ENCODE peak calls at places on chromosomes 13 and 19, in six cellular contexts. T, B, H, A, X and I are unnamed samples.
A peak's percentile ranks its signal among the peaks of the same experiment; 100 is the strongest.

GRCh38 chr19:35290381-35291135 is 1.4 kb upstream of the MAG start:
- DNase-seq in T (no peak), B (no peak), H (no peak), A (no peak), X (no peak), I (no peak)

GRCh38 chr13:111213964-111214726 is 99.0 kb downstream of the ARHGEF7 start:
- DNase-seq in T (no peak), B (no peak), H (no peak), A (peak; percentile 41), X (no peak), I (no peak)

GRCh38 chr19:42471554-42472249 is 29.0 kb upstream of the CXCL17 start:
- DNase-seq in T (no peak), B (no peak), H (no peak), A (peak; percentile 60), X (peak; percentile 68), I (no peak)

GRCh38 chr19:12636631-12637030 is 25.9 kb downstream of the ZNF791 start:
- DNase-seq in T (no peak), B (no peak), H (no peak), A (no peak), X (no peak), I (no peak)

GRCh38 chr13:75226755-75227435 is 255.1 kb downstream of the TBC1D4 start:
- DNase-seq in T (no peak), B (no peak), H (peak; percentile 87), A (no peak), X (peak; percentile 92), I (no peak)

GRCh38 chr13:80921556-80921955 is 580.6 kb upstream of the SPRY2 start:
- DNase-seq in T (no peak), B (no peak), H (peak; percentile 54), A (no peak), X (peak; percentile 3), I (no peak)

GRCh38 chr19:23896912-23897311 is 17.8 kb upstream of the ZNF726 start:
- DNase-seq in T (no peak), B (no peak), H (no peak), A (no peak), X (no peak), I (no peak)

GRCh38 chr13:103852036-103852435 is 785.8 kb upstream of the SLC10A2 start:
- DNase-seq in T (no peak), B (no peak), H (no peak), A (no peak), X (no peak), I (peak; percentile 45)

GRCh38 chr19:46495789-46496099 is at the start of gene PNMA8B:
- DNase-seq in T (no peak), B (peak; percentile 92), H (peak; percentile 61), A (peak; percentile 98), X (no peak), I (peak; percentile 97)

GRCh38 chr13:31775686-31776085 is 36.4 kb downstream of the RXFP2 start:
- DNase-seq in T (no peak), B (no peak), H (peak; percentile 87), A (no peak), X (no peak), I (no peak)

GRCh38 chr19:33290082-33290815 is 12.1 kb downstream of the CEBPA start:
- DNase-seq in T (no peak), B (no peak), H (no peak), A (no peak), X (no peak), I (no peak)

GRCh38 chr13:33849211-33849610 is 31.3 kb downstream of the RFC3 start:
- DNase-seq in T (no peak), B (no peak), H (no peak), A (no peak), X (no peak), I (no peak)

GRCh38 chr19:27736225-27736624 is 1476.7 kb downstream of the UQCRFS1 start:
- DNase-seq in T (no peak), B (no peak), H (no peak), A (no peak), X (no peak), I (no peak)

GRCh38 chr13:25214371-25215252 is 42.5 kb upstream of the AMER2 start:
- DNase-seq in T (no peak), B (no peak), H (peak; percentile 22), A (peak; percentile 50), X (peak; percentile 27), I (no peak)

GRCh38 chr19:10552596-10553053 is 8.9 kb downstream of the ATG4D start:
- DNase-seq in T (no peak), B (no peak), H (peak; percentile 39), A (peak; percentile 82), X (peak; percentile 23), I (no peak)

GRCh38 chr13:98182153-98182552 is 5.1 kb upstream of the RNF113B start:
- DNase-seq in T (no peak), B (no peak), H (no peak), A (no peak), X (no peak), I (no peak)

GRCh38 chr13:29771247-29771646 is 79.2 kb downstream of the UBL3 start:
- DNase-seq in T (no peak), B (no peak), H (peak; percentile 53), A (peak; percentile 52), X (peak; percentile 45), I (no peak)

GRCh38 chr19:42193706-42194105 is 23.8 kb downstream of the DEDD2 start:
- DNase-seq in T (no peak), B (no peak), H (peak; percentile 84), A (no peak), X (no peak), I (no peak)

GRCh38 chr13:97266734-97267417 is 44.7 kb downstream of the MBNL2 start:
- DNase-seq in T (no peak), B (no peak), H (no peak), A (peak; percentile 36), X (no peak), I (no peak)

GRCh38 chr13:27259831-27260230 is 8.5 kb downstream of the RPL21 start:
- DNase-seq in T (no peak), B (no peak), H (no peak), A (no peak), X (no peak), I (no peak)

GRCh38 chr13:113584870-113585671 is 518 bp downstream of the TFDP1 start:
- DNase-seq in T (peak; percentile 68), B (no peak), H (no peak), A (peak; percentile 27), X (peak; percentile 16), I (peak; percentile 33)

GRCh38 chr13:51347099-51347498 is 7.6 kb downstream of the SERPINE3 start:
- DNase-seq in T (no peak), B (no peak), H (no peak), A (peak; percentile 52), X (no peak), I (no peak)

DNA sequence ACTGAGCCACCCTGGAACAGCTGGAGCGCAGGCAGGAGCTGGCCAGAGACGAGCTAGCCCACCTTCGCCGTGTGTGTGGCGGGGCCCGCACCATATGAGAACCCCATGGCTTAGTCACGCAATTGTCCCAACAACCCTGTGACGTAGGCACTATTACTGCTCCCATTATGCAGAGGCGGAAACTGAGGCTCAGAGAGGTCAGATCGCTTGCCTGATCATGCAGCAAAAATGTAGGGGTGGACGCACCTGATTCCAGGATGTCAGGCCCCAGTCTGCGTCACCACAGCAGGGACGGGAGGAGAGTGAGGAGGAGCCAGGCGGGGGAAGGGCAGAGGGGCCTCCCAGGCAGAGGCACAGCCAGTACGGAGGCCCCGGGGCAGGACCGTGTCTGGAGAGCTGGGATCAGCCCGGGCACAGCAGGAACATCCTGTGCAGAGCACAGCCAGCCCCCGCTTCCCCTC is 16.8 kb downstream of the PIP5K1C start:
- DNase-seq in T (peak; percentile 61), B (no peak), H (peak; percentile 56), A (peak; percentile 81), X (peak; percentile 83), I (peak; percentile 83)
- TF ChIP-seq CTCF in T (no peak), B (no peak), H (no peak), A (no peak), X (no peak), I (no peak)

DNA sequence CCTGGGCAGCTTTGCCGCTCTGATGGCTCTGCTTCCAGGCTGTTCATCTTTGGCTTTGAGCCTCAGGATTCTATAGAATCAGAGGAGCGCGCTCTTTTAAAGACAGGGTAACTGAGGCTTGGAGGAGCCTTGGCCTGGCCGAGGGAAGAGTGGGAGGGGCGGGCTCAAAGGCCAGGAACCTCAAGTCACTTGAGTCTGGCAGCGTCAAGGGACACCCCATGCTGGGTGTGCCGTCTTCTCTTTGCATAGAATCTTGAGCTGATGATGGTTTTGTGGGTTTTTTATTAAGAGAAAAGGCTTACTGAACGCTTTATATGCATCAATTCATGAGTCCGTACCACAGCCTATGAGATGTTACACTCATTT is 1.1 kb downstream of the PGLS start:
- DNase-seq in T (no peak), B (no peak), H (no peak), A (no peak), X (no peak), I (no peak)
- TF ChIP-seq CTCF in T (no peak), B (no peak), H (no peak), A (no peak), X (no peak), I (no peak)

DNA sequence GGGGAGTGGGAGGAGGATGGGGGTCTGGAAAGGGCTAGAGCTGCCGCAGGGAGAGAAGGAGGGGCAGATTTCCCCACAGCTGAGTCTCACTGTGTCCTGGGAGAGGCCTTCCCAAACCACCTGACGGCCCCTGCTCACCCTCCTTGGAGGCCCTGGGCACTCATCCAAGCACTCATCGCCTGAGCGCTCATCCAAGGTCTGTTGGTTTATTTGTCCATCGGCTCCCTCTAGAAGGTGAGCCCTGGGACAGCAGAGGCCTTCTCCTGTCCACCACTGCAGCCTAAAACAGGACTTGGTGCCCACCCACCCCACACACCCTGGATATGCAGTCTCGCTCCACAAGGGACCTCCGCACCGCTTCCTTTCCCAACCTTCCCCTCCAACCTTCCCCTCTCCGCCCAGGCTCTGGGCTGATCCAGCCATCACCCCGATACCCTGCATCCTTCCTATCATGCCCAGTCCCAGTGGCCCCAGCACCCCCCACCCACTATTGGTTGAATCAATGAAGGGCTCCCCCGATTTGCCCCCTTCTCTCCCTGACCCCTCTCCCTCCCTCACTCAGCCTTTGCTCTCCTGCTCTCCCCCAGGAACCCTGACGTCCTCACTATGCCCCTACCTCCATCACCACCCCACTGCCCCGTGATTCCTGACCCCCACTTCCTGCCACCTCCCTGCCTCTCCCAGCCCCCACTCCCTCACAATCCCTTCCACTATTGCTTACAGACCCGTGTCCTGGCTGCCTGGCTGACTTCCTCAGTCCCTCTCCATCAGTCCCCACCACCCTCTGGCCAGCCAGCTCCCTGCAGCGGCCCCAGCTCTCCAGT is 1.6 kb downstream of the UBXN6 start:
- DNase-seq in T (no peak), B (no peak), H (peak; percentile 88), A (no peak), X (peak; percentile 75), I (peak; percentile 57)
- TF ChIP-seq CTCF in T (no peak), B (no peak), H (peak; percentile 9), A (no peak), X (no peak), I (no peak)

DNA sequence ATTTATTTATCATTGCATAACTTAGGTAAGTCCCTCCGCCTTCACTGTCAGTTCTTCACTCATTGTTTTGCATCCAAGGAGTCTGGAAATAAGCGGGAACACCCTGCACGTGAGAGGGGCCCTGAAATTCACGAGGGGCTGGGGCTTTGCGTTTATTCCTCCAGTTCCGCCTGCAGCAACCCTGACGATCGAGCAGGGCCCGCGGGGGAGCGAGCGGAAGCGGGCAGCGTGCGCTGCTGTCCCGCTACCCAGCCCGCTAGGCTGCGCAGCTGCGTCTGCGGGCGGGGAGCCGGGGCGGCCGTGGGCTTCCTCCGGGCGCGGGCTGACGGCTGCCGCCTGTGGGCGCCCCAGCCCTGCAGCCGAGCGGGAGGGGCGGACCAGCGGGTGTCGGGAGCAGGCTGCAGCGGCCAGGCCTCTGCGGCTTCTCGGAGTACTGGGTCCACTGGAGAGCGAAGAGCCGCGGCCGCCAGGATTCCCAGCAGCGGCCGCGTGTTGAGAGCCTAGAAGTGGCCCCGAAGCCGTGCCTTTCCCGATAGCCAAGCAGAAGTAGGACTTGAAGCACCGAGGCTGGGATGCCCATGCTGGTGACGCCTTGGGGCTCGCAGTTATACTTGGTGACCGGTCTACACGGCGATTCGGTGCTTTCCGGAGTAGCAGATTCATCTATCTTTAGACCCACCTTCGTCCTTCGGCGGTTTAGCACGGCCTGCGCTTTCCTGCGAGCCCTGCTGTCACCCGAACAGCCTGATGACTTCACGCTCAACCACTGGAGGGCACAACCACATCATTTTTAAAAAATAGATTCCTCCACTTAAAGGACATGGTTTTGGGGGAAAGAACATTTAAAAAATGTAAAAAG is 32.9 kb upstream of the SACS start:
- DNase-seq in T (peak; percentile 81), B (peak; percentile 37), H (peak; percentile 84), A (peak; percentile 85), X (peak; percentile 73), I (peak; percentile 75)
- TF ChIP-seq CTCF in T (peak; percentile 69), B (peak; percentile 62), H (peak; percentile 61), A (peak; percentile 67), X (peak; percentile 53), I (peak; percentile 38)